ENCODE peak calls at places on chromosomes 5 and 9, in seven cellular contexts. One of them, this sample, is unnamed.

GRCh38 chr5:127758884-127759283 is 55.7 kb downstream of the CCDC192 start:
- DNase-seq in fibroblast of lung: peak; percentile 14
- DNase-seq in H1: no peak
- DNase-seq in astrocyte: no peak
- DNase-seq in IMR-90: no peak
- DNase-seq in GM23248: peak; percentile 28
- DNase-seq in hepatocyte: peak; percentile 55
- DNase-seq in this sample: no peak

GRCh38 chr9:129648764-129649115 is 6.8 kb upstream of the ASB6 start:
- DNase-seq in fibroblast of lung: no peak
- DNase-seq in H1: no peak
- DNase-seq in astrocyte: no peak
- DNase-seq in IMR-90: no peak
- DNase-seq in GM23248: no peak
- DNase-seq in hepatocyte: no peak
- DNase-seq in this sample: no peak

GRCh38 chr5:65566505-65566904 is 3.4 kb downstream of the PPWD1 start:
- DNase-seq in fibroblast of lung: no peak
- DNase-seq in H1: no peak
- DNase-seq in astrocyte: no peak
- DNase-seq in IMR-90: no peak
- DNase-seq in GM23248: no peak
- DNase-seq in hepatocyte: no peak
- DNase-seq in this sample: no peak

GRCh38 chr9:8408575-8409190 is 609.1 kb upstream of the DMAC1 start:
- DNase-seq in fibroblast of lung: no peak
- DNase-seq in H1: no peak
- DNase-seq in astrocyte: no peak
- DNase-seq in IMR-90: no peak
- DNase-seq in GM23248: no peak
- DNase-seq in hepatocyte: no peak
- DNase-seq in this sample: peak; percentile 48

GRCh38 chr9:95316794-95317118 is 753 bp downstream of the FANCC start:
- DNase-seq in fibroblast of lung: peak; percentile 72
- DNase-seq in H1: peak; percentile 51
- DNase-seq in astrocyte: peak; percentile 51
- DNase-seq in IMR-90: peak; percentile 50
- DNase-seq in GM23248: peak; percentile 78
- DNase-seq in hepatocyte: peak; percentile 81
- DNase-seq in this sample: peak; percentile 95

GRCh38 chr5:130045334-130045733 is 141.1 kb downstream of the CHSY3 start:
- DNase-seq in fibroblast of lung: peak; percentile 20
- DNase-seq in H1: no peak
- DNase-seq in astrocyte: no peak
- DNase-seq in IMR-90: no peak
- DNase-seq in GM23248: no peak
- DNase-seq in hepatocyte: no peak
- DNase-seq in this sample: no peak

GRCh38 chr5:94746731-94747124 is 128.3 kb downstream of the SLF1 start:
- DNase-seq in fibroblast of lung: peak; percentile 59
- DNase-seq in H1: no peak
- DNase-seq in astrocyte: peak; percentile 56
- DNase-seq in IMR-90: no peak
- DNase-seq in GM23248: no peak
- DNase-seq in hepatocyte: no peak
- DNase-seq in this sample: no peak

GRCh38 chr5:33254581-33254980 is 186.2 kb upstream of the TARS1 start:
- DNase-seq in fibroblast of lung: no peak
- DNase-seq in H1: no peak
- DNase-seq in astrocyte: no peak
- DNase-seq in IMR-90: no peak
- DNase-seq in GM23248: no peak
- DNase-seq in hepatocyte: no peak
- DNase-seq in this sample: no peak

GRCh38 chr5:170147051-170147785 is 41.5 kb downstream of the FOXI1 start:
- DNase-seq in fibroblast of lung: no peak
- DNase-seq in H1: no peak
- DNase-seq in astrocyte: no peak
- DNase-seq in IMR-90: no peak
- DNase-seq in GM23248: no peak
- DNase-seq in hepatocyte: no peak
- DNase-seq in this sample: no peak

GRCh38 chr5:145495741-145496140 is 339.4 kb downstream of the PRELID2 start:
- DNase-seq in fibroblast of lung: peak; percentile 93
- DNase-seq in H1: no peak
- DNase-seq in astrocyte: peak; percentile 91
- DNase-seq in IMR-90: peak; percentile 94
- DNase-seq in GM23248: peak; percentile 92
- DNase-seq in hepatocyte: peak; percentile 77
- DNase-seq in this sample: no peak

GRCh38 chr9:133477992-133478850 is 678 bp downstream of the SLC2A6 start:
- DNase-seq in fibroblast of lung: peak; percentile 8
- DNase-seq in H1: no peak
- DNase-seq in astrocyte: no peak
- DNase-seq in IMR-90: peak; percentile 17
- DNase-seq in GM23248: peak; percentile 59
- DNase-seq in hepatocyte: peak; percentile 58
- DNase-seq in this sample: peak; percentile 72

GRCh38 chr9:129487658-129488483 is 133.0 kb downstream of the C9orf50 start:
- DNase-seq in fibroblast of lung: peak; percentile 65
- DNase-seq in H1: no peak
- DNase-seq in astrocyte: peak; percentile 55
- DNase-seq in IMR-90: peak; percentile 65
- DNase-seq in GM23248: peak; percentile 73
- DNase-seq in hepatocyte: peak; percentile 72
- DNase-seq in this sample: peak; percentile 57

GRCh38 chr9:114413909-114414308 is 26.1 kb upstream of the AKNA start:
- DNase-seq in fibroblast of lung: peak; percentile 74
- DNase-seq in H1: no peak
- DNase-seq in astrocyte: peak; percentile 71
- DNase-seq in IMR-90: peak; percentile 88
- DNase-seq in GM23248: peak; percentile 64
- DNase-seq in hepatocyte: no peak
- DNase-seq in this sample: peak; percentile 44

GRCh38 chr5:181221105-181221791 is 1.8 kb upstream of the TRIM41 start:
- DNase-seq in fibroblast of lung: no peak
- DNase-seq in H1: no peak
- DNase-seq in astrocyte: no peak
- DNase-seq in IMR-90: no peak
- DNase-seq in GM23248: no peak
- DNase-seq in hepatocyte: no peak
- DNase-seq in this sample: peak; percentile 47

GRCh38 chr5:14238272-14238671 is 95.1 kb downstream of the TRIO start:
- DNase-seq in fibroblast of lung: no peak
- DNase-seq in H1: no peak
- DNase-seq in astrocyte: no peak
- DNase-seq in IMR-90: no peak
- DNase-seq in GM23248: no peak
- DNase-seq in hepatocyte: no peak
- DNase-seq in this sample: no peak

GRCh38 chr5:140339636-140340035 is 6.8 kb downstream of the HBEGF start:
- DNase-seq in fibroblast of lung: no peak
- DNase-seq in H1: no peak
- DNase-seq in astrocyte: no peak
- DNase-seq in IMR-90: no peak
- DNase-seq in GM23248: no peak
- DNase-seq in hepatocyte: no peak
- DNase-seq in this sample: no peak

GRCh38 chr5:128736567-128736966 is 198.5 kb upstream of the FBN2 start:
- DNase-seq in fibroblast of lung: peak; percentile 49
- DNase-seq in H1: no peak
- DNase-seq in astrocyte: peak; percentile 40
- DNase-seq in IMR-90: peak; percentile 6
- DNase-seq in GM23248: peak; percentile 15
- DNase-seq in hepatocyte: peak; percentile 25
- DNase-seq in this sample: peak; percentile 14

GRCh38 chr5:115813719-115814118 is 2.7 kb downstream of the CDO1 start:
- DNase-seq in fibroblast of lung: peak; percentile 1
- DNase-seq in H1: no peak
- DNase-seq in astrocyte: no peak
- DNase-seq in IMR-90: no peak
- DNase-seq in GM23248: no peak
- DNase-seq in hepatocyte: no peak
- DNase-seq in this sample: no peak

GRCh38 chr9:136903041-136903554 is 16.8 kb downstream of the TRAF2 start:
- DNase-seq in fibroblast of lung: no peak
- DNase-seq in H1: no peak
- DNase-seq in astrocyte: no peak
- DNase-seq in IMR-90: no peak
- DNase-seq in GM23248: no peak
- DNase-seq in hepatocyte: no peak
- DNase-seq in this sample: no peak

DNA sequence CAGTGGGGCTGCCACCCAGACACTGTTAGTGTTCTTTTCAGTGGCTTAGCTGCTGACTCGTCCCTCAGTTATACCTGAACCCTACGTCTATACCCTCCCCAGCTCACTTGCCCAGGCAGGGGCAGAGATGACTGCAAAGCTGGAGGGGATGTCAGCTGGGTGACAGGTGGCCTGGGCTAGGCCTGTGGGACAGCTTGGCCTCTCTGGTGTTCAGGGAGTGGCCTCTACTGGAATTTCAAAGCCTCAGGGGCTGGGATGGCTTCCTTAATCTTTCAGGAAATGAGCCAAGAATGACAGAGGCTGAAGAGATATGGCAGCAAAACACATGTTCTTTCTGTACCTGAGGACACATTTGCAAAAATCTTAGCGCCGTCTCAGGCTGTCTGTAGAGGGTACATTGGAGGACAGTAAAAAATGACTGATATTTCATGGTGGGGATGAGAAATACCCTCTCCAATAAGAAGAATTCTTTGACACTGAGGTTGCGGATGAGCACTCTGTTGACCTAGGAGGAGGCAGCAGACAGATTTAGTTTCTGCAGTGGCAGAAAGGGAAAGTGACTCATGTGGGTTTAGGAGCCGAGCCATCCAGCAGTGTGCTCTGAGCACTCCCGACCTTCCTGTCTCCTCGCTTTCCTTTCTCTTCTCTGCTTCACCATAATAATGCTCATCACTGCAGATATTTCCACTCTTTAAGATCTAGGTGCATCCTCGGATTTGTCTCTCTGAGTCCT is 54.4 kb downstream of the ENTREP1 start:
- DNase-seq in fibroblast of lung: peak; percentile 71
- DNase-seq in H1: no peak
- DNase-seq in astrocyte: peak; percentile 63
- DNase-seq in IMR-90: peak; percentile 51
- DNase-seq in GM23248: peak; percentile 56
- DNase-seq in hepatocyte: no peak
- DNase-seq in this sample: no peak
- H3K4me3 ChIP-seq in fibroblast of lung: no peak overlapping the region
- H3K4me3 ChIP-seq in H1: no peak overlapping the region
- H3K4me3 ChIP-seq in astrocyte: no peak overlapping the region
- H3K4me3 ChIP-seq in IMR-90: no peak overlapping the region
- H3K4me3 ChIP-seq in GM23248: no peak overlapping the region
- H3K4me3 ChIP-seq in hepatocyte: no peak overlapping the region
- H3K4me3 ChIP-seq in this sample: no peak overlapping the region

GRCh38 chr9:110076894-110077725 is 130.8 kb downstream of the C9orf152 start:
- DNase-seq in fibroblast of lung: peak; percentile 94
- DNase-seq in H1: no peak
- DNase-seq in astrocyte: peak; percentile 92
- DNase-seq in IMR-90: peak; percentile 79
- DNase-seq in GM23248: peak; percentile 77
- DNase-seq in hepatocyte: no peak
- DNase-seq in this sample: no peak
- H4K20me1 ChIP-seq in fibroblast of lung: peaks cover 6% of the 10 kb centered on the region
- H4K20me1 ChIP-seq in H1: peaks cover 2% of the 10 kb centered on the region
- H4K20me1 ChIP-seq in astrocyte: peaks cover 78% of the 10 kb centered on the region
- H4K20me1 ChIP-seq in IMR-90: peaks cover 91% of the 10 kb centered on the region
- H4K20me1 ChIP-seq in GM23248: peaks cover 23% of the 10 kb centered on the region
- H4K20me1 ChIP-seq in hepatocyte: no peaks in the 10 kb centered on the region
- H4K20me1 ChIP-seq in this sample: peaks cover 19% of the 10 kb centered on the region

GRCh38 chr5:158819840-158820620 is 279.7 kb downstream of the EBF1 start:
- DNase-seq in fibroblast of lung: peak; percentile 92
- DNase-seq in H1: no peak
- DNase-seq in astrocyte: peak; percentile 91
- DNase-seq in IMR-90: peak; percentile 33
- DNase-seq in GM23248: peak; percentile 95
- DNase-seq in hepatocyte: no peak
- DNase-seq in this sample: no peak

GRCh38 chr5:158816306-158816705 is 283.4 kb downstream of the EBF1 start:
- DNase-seq in fibroblast of lung: no peak
- DNase-seq in H1: no peak
- DNase-seq in astrocyte: no peak
- DNase-seq in IMR-90: no peak
- DNase-seq in GM23248: no peak
- DNase-seq in hepatocyte: no peak
- DNase-seq in this sample: no peak

GRCh38 chr5:158821321-158821720 is 278.4 kb downstream of the EBF1 start:
- DNase-seq in fibroblast of lung: no peak
- DNase-seq in H1: no peak
- DNase-seq in astrocyte: no peak
- DNase-seq in IMR-90: no peak
- DNase-seq in GM23248: no peak
- DNase-seq in hepatocyte: no peak
- DNase-seq in this sample: no peak

GRCh38 chr5:158820891-158821290 is 278.8 kb downstream of the EBF1 start:
- DNase-seq in fibroblast of lung: no peak
- DNase-seq in H1: no peak
- DNase-seq in astrocyte: no peak
- DNase-seq in IMR-90: no peak
- DNase-seq in GM23248: no peak
- DNase-seq in hepatocyte: no peak
- DNase-seq in this sample: no peak

GRCh38 chr5:158819095-158819494 is 280.6 kb downstream of the EBF1 start:
- DNase-seq in fibroblast of lung: no peak
- DNase-seq in H1: no peak
- DNase-seq in astrocyte: no peak
- DNase-seq in IMR-90: no peak
- DNase-seq in GM23248: no peak
- DNase-seq in hepatocyte: no peak
- DNase-seq in this sample: no peak
- H3K4me3 ChIP-seq in fibroblast of lung: no peak overlapping the region
- H3K4me3 ChIP-seq in H1: no peak overlapping the region
- H3K4me3 ChIP-seq in astrocyte: no peak overlapping the region
- H3K4me3 ChIP-seq in IMR-90: no peak overlapping the region
- H3K4me3 ChIP-seq in GM23248: no peak overlapping the region
- H3K4me3 ChIP-seq in hepatocyte: no peak overlapping the region
- H3K4me3 ChIP-seq in this sample: no peak overlapping the region

GRCh38 chr9:110095238-110095637 is 112.7 kb downstream of the C9orf152 start:
- DNase-seq in fibroblast of lung: peak; percentile 73
- DNase-seq in H1: no peak
- DNase-seq in astrocyte: peak; percentile 66
- DNase-seq in IMR-90: peak; percentile 71
- DNase-seq in GM23248: no peak
- DNase-seq in hepatocyte: no peak
- DNase-seq in this sample: no peak

GRCh38 chr9:110093417-110093816 is 114.5 kb downstream of the C9orf152 start:
- DNase-seq in fibroblast of lung: no peak
- DNase-seq in H1: no peak
- DNase-seq in astrocyte: no peak
- DNase-seq in IMR-90: no peak
- DNase-seq in GM23248: no peak
- DNase-seq in hepatocyte: no peak
- DNase-seq in this sample: no peak

GRCh38 chr9:110092792-110093191 is 115.2 kb downstream of the C9orf152 start:
- DNase-seq in fibroblast of lung: no peak
- DNase-seq in H1: no peak
- DNase-seq in astrocyte: no peak
- DNase-seq in IMR-90: no peak
- DNase-seq in GM23248: no peak
- DNase-seq in hepatocyte: no peak
- DNase-seq in this sample: no peak

GRCh38 chr9:110095776-110096175 is 112.2 kb downstream of the C9orf152 start:
- DNase-seq in fibroblast of lung: peak; percentile 62
- DNase-seq in H1: no peak
- DNase-seq in astrocyte: peak; percentile 51
- DNase-seq in IMR-90: peak; percentile 70
- DNase-seq in GM23248: peak; percentile 84
- DNase-seq in hepatocyte: no peak
- DNase-seq in this sample: no peak

GRCh38 chr9:110093871-110094270 is 114.1 kb downstream of the C9orf152 start:
- DNase-seq in fibroblast of lung: no peak
- DNase-seq in H1: no peak
- DNase-seq in astrocyte: no peak
- DNase-seq in IMR-90: no peak
- DNase-seq in GM23248: no peak
- DNase-seq in hepatocyte: no peak
- DNase-seq in this sample: no peak
- H4K20me1 ChIP-seq in fibroblast of lung: peaks cover 3% of the 10 kb centered on the region
- H4K20me1 ChIP-seq in H1: peaks cover 9% of the 10 kb centered on the region
- H4K20me1 ChIP-seq in astrocyte: peaks cover 81% of the 10 kb centered on the region
- H4K20me1 ChIP-seq in IMR-90: peaks cover 87% of the 10 kb centered on the region
- H4K20me1 ChIP-seq in GM23248: peaks cover 54% of the 10 kb centered on the region
- H4K20me1 ChIP-seq in hepatocyte: no peaks in the 10 kb centered on the region
- H4K20me1 ChIP-seq in this sample: peaks cover 10% of the 10 kb centered on the region

This sample was measured in GM23338.